ENCODE peak calls at places on chromosomes 1 and 21, in four cellular contexts. D, K, E and V are unnamed samples.
A peak's percentile ranks its signal among the peaks of the same experiment; 100 is the strongest.

GRCh38 chr1:87629673-87630072 is 301.0 kb downstream of the LMO4 start:
- DNase-seq in K (no peak), E (no peak), D (no peak), V (no peak)

GRCh38 chr1:7586031-7586941 is 184.8 kb upstream of the VAMP3 start:
- DNase-seq in K (no peak), D (no peak), E (no peak), V (no peak)

GRCh38 chr1:12232221-12232620 is 2.4 kb downstream of the VPS13D start:
- DNase-seq in E (no peak), K (no peak), D (no peak), V (no peak)

GRCh38 chr1:212514056-212514614 is 81.4 kb downstream of the NENF start:
- DNase-seq in D (no peak), K (peak; percentile 64), E (no peak), V (no peak)

GRCh38 chr1:89791064-89791721 is 29.6 kb upstream of the LRRC8D start:
- DNase-seq in K (no peak), E (no peak), D (no peak), V (no peak)

GRCh38 chr1:157893681-157894080 is 52.1 kb upstream of the CD5L start:
- DNase-seq in D (no peak), K (no peak), E (no peak), V (no peak)

GRCh38 chr1:53327183-53327941 is 508 bp downstream of the LRP8 start:
- DNase-seq in D (peak; percentile 37), E (peak; percentile 46), K (peak; percentile 60), V (no peak)

GRCh38 chr1:89910268-89910667 is 84.6 kb upstream of the ZNF326 start:
- DNase-seq in K (no peak), D (no peak), E (no peak), V (no peak)

GRCh38 chr1:157137051-157137772 is 983 bp downstream of the ETV3 start:
- DNase-seq in K (no peak), E (no peak), D (no peak), V (no peak)

GRCh38 chr1:167518331-167518700 is at the start of gene CD247:
- DNase-seq in E (no peak), D (peak; percentile 73), K (no peak), V (no peak)

GRCh38 chr1:241834733-241835377 is 13.1 kb upstream of the EXO1 start:
- DNase-seq in E (no peak), D (no peak), K (no peak), V (no peak)

GRCh38 chr1:40824591-40825429 is 37.4 kb downstream of the CITED4 start:
- DNase-seq in K (peak; percentile 69), E (no peak), D (no peak), V (no peak)

GRCh38 chr1:64630611-64631010 is 114.3 kb upstream of the RAVER2 start:
- DNase-seq in D (no peak), K (no peak), E (no peak), V (no peak)

GRCh38 chr1:6783956-6784559 is 1.2 kb upstream of the CAMTA1 start:
- DNase-seq in E (no peak), K (no peak), D (no peak), V (no peak)

GRCh38 chr21:30831194-30831765 is 1.7 kb upstream of the KRTAP7-1 start:
- DNase-seq in K (peak; percentile 3), E (peak; percentile 2), D (peak; percentile 16), V (no peak)

GRCh38 chr1:59484090-59484489 is 187.2 kb downstream of the FGGY start:
- DNase-seq in D (no peak), K (no peak), E (no peak), V (no peak)

GRCh38 chr21:15631342-15631741 is 98.4 kb upstream of the USP25 start:
- DNase-seq in K (no peak), E (no peak), D (no peak), V (no peak)

GRCh38 chr1:26181586-26182371 is 4.5 kb downstream of the CNKSR1 start:
- DNase-seq in D (no peak), K (no peak), E (no peak), V (no peak)

GRCh38 chr1:29315262-29315661 is 78.9 kb downstream of the PTPRU start:
- DNase-seq in E (no peak), D (no peak), K (no peak), V (no peak)

GRCh38 chr21:39685236-39685635 is 59.7 kb upstream of the IGSF5 start:
- DNase-seq in K (no peak), D (no peak), E (no peak), V (no peak)

GRCh38 chr1:24955779-24956365 is 25.8 kb upstream of the RUNX3 start:
- DNase-seq in E (no peak), D (no peak), K (no peak), V (no peak)

GRCh38 chr1:240462766-240463410 is 149.1 kb downstream of the GREM2 start:
- DNase-seq in K (no peak), D (no peak), E (no peak), V (peak; percentile 69)